ENCODE peak calls at places on chromosomes 3 and 15, in seven cellular contexts. One of them, this sample, is unnamed. For H3K9me3 and H3K4me1, the result is how much of the 10 kb centered on the place peaks cover.

GRCh38 chr15:40787344-40787841 is 17.6 kb downstream of the C15orf62 start:
- DNase-seq in heart right ventricle: no peak
- DNase-seq in OCI-LY7: peak
- DNase-seq in CD8-positive, alpha-beta memory T cell: peak
- DNase-seq in fibroblast of lung: peak
- DNase-seq in colonic mucosa: peak
- DNase-seq in right lobe of liver: peak
- DNase-seq in this sample: no peak

GRCh38 chr3:73542127-73542526 is 82.6 kb downstream of the PDZRN3 start:
- DNase-seq in colonic mucosa: peak
- DNase-seq in OCI-LY7: no peak
- DNase-seq in CD8-positive, alpha-beta memory T cell: no peak
- DNase-seq in fibroblast of lung: no peak
- DNase-seq in heart right ventricle: no peak
- DNase-seq in right lobe of liver: no peak
- DNase-seq in this sample: no peak

GRCh38 chr3:151008699-151009098 is 36.2 kb upstream of the CLRN1 start:
- DNase-seq in heart right ventricle: no peak
- DNase-seq in OCI-LY7: no peak
- DNase-seq in colonic mucosa: no peak
- DNase-seq in CD8-positive, alpha-beta memory T cell: no peak
- DNase-seq in right lobe of liver: no peak
- DNase-seq in fibroblast of lung: peak
- DNase-seq in this sample: no peak

GRCh38 chr3:178482981-178483380 is 53.3 kb upstream of the KCNMB2 start:
- DNase-seq in OCI-LY7: no peak
- DNase-seq in CD8-positive, alpha-beta memory T cell: no peak
- DNase-seq in fibroblast of lung: no peak
- DNase-seq in right lobe of liver: no peak
- DNase-seq in heart right ventricle: no peak
- DNase-seq in colonic mucosa: no peak
- DNase-seq in this sample: no peak

GRCh38 chr15:62749445-62749844 is 293.1 kb upstream of the TPM1 start:
- DNase-seq in colonic mucosa: no peak
- DNase-seq in fibroblast of lung: peak
- DNase-seq in CD8-positive, alpha-beta memory T cell: no peak
- DNase-seq in heart right ventricle: no peak
- DNase-seq in right lobe of liver: no peak
- DNase-seq in OCI-LY7: no peak
- DNase-seq in this sample: no peak

GRCh38 chr15:29813009-29813408 is 9.3 kb downstream of the TJP1 start:
- DNase-seq in heart right ventricle: no peak
- DNase-seq in colonic mucosa: no peak
- DNase-seq in OCI-LY7: no peak
- DNase-seq in right lobe of liver: no peak
- DNase-seq in CD8-positive, alpha-beta memory T cell: no peak
- DNase-seq in fibroblast of lung: peak
- DNase-seq in this sample: no peak

GRCh38 chr3:153032891-153033290 is 129.1 kb upstream of the RAP2B start:
- DNase-seq in colonic mucosa: no peak
- DNase-seq in right lobe of liver: no peak
- DNase-seq in OCI-LY7: no peak
- DNase-seq in fibroblast of lung: no peak
- DNase-seq in CD8-positive, alpha-beta memory T cell: no peak
- DNase-seq in heart right ventricle: no peak
- DNase-seq in this sample: no peak

GRCh38 chr3:65348596-65348995 is 660.8 kb upstream of the ADAMTS9 start:
- DNase-seq in OCI-LY7: no peak
- DNase-seq in colonic mucosa: no peak
- DNase-seq in CD8-positive, alpha-beta memory T cell: no peak
- DNase-seq in right lobe of liver: no peak
- DNase-seq in heart right ventricle: no peak
- DNase-seq in fibroblast of lung: peak
- DNase-seq in this sample: no peak

GRCh38 chr3:8864570-8865350 is 95.3 kb upstream of the OXTR start:
- DNase-seq in OCI-LY7: no peak
- DNase-seq in fibroblast of lung: no peak
- DNase-seq in CD8-positive, alpha-beta memory T cell: no peak
- DNase-seq in colonic mucosa: no peak
- DNase-seq in right lobe of liver: no peak
- DNase-seq in heart right ventricle: no peak
- DNase-seq in this sample: no peak

GRCh38 chr3:139935071-139935865 is at the start of gene CLSTN2:
- DNase-seq in heart right ventricle: peak
- DNase-seq in colonic mucosa: peak
- DNase-seq in right lobe of liver: peak
- DNase-seq in CD8-positive, alpha-beta memory T cell: no peak
- DNase-seq in fibroblast of lung: peak
- DNase-seq in OCI-LY7: no peak
- DNase-seq in this sample: no peak

GRCh38 chr3:171345112-171345843 is 114.9 kb downstream of the TNIK start:
- DNase-seq in fibroblast of lung: no peak
- DNase-seq in right lobe of liver: no peak
- DNase-seq in colonic mucosa: no peak
- DNase-seq in CD8-positive, alpha-beta memory T cell: no peak
- DNase-seq in heart right ventricle: no peak
- DNase-seq in OCI-LY7: no peak
- DNase-seq in this sample: no peak

GRCh38 chr3:171342200-171342599 is 118.0 kb downstream of the TNIK start:
- DNase-seq in CD8-positive, alpha-beta memory T cell: no peak
- DNase-seq in fibroblast of lung: no peak
- DNase-seq in right lobe of liver: no peak
- DNase-seq in colonic mucosa: no peak
- DNase-seq in heart right ventricle: no peak
- DNase-seq in OCI-LY7: no peak
- DNase-seq in this sample: no peak

GRCh38 chr3:171346011-171346410 is 114.2 kb downstream of the TNIK start:
- DNase-seq in OCI-LY7: no peak
- DNase-seq in fibroblast of lung: no peak
- DNase-seq in colonic mucosa: no peak
- DNase-seq in right lobe of liver: no peak
- DNase-seq in CD8-positive, alpha-beta memory T cell: no peak
- DNase-seq in heart right ventricle: no peak
- DNase-seq in this sample: no peak

GRCh38 chr3:171342783-171343420 is 117.3 kb downstream of the TNIK start:
- DNase-seq in heart right ventricle: no peak
- DNase-seq in OCI-LY7: no peak
- DNase-seq in fibroblast of lung: no peak
- DNase-seq in colonic mucosa: no peak
- DNase-seq in CD8-positive, alpha-beta memory T cell: no peak
- DNase-seq in right lobe of liver: no peak
- DNase-seq in this sample: no peak

GRCh38 chr3:171343688-171344087 is 116.5 kb downstream of the TNIK start:
- DNase-seq in fibroblast of lung: no peak
- DNase-seq in heart right ventricle: no peak
- DNase-seq in right lobe of liver: no peak
- DNase-seq in OCI-LY7: no peak
- DNase-seq in CD8-positive, alpha-beta memory T cell: no peak
- DNase-seq in colonic mucosa: no peak
- DNase-seq in this sample: no peak
- H3K4me3 ChIP-seq in fibroblast of lung: no peak
- H3K4me3 ChIP-seq in heart right ventricle: no peak
- H3K4me3 ChIP-seq in right lobe of liver: no peak
- H3K4me3 ChIP-seq in OCI-LY7: no peak
- H3K4me3 ChIP-seq in CD8-positive, alpha-beta memory T cell: no peak
- H3K4me3 ChIP-seq in colonic mucosa: no peak
- H3K4me3 ChIP-seq in this sample: no peak

GRCh38 chr3:690770-691169 is 402.1 kb upstream of the CNTN6 start:
- DNase-seq in OCI-LY7: no peak
- DNase-seq in heart right ventricle: no peak
- DNase-seq in right lobe of liver: peak
- DNase-seq in fibroblast of lung: no peak
- DNase-seq in CD8-positive, alpha-beta memory T cell: no peak
- DNase-seq in colonic mucosa: no peak
- DNase-seq in this sample: no peak
- H3K9me3 ChIP-seq in OCI-LY7: under half
- H3K9me3 ChIP-seq in heart right ventricle: under half
- H3K9me3 ChIP-seq in right lobe of liver: under half
- H3K9me3 ChIP-seq in fibroblast of lung: under half
- H3K9me3 ChIP-seq in CD8-positive, alpha-beta memory T cell: under half
- H3K9me3 ChIP-seq in colonic mucosa: under half
- H3K9me3 ChIP-seq in this sample: under half

GRCh38 chr15:59278120-59278519 is 71.5 kb downstream of the LDHAL6B start:
- DNase-seq in fibroblast of lung: peak
- DNase-seq in heart right ventricle: no peak
- DNase-seq in colonic mucosa: no peak
- DNase-seq in OCI-LY7: no peak
- DNase-seq in right lobe of liver: no peak
- DNase-seq in CD8-positive, alpha-beta memory T cell: no peak
- DNase-seq in this sample: no peak
- H3K4me1 ChIP-seq in fibroblast of lung: under half
- H3K4me1 ChIP-seq in heart right ventricle: under half
- H3K4me1 ChIP-seq in colonic mucosa: under half
- H3K4me1 ChIP-seq in OCI-LY7: under half
- H3K4me1 ChIP-seq in right lobe of liver: under half
- H3K4me1 ChIP-seq in CD8-positive, alpha-beta memory T cell: under half
- H3K4me1 ChIP-seq in this sample: under half

DNA sequence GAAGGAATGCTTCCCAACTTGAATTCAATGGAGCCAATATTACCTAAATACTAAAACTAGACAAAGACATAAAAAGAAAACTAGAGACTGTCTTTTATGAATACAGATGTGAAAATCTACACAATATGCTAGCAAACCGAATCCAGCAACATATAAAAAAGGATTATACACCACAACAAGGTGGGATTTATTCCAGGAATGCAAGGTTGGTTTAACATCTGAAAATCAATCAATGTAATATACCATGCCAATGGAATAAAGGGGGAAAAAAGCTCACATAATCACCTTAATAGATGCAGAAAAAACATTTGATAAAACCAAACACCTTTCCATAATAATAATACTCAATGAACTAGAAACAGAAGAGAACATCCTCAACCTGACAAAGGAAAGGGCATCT is 69.3 kb upstream of the TSPAN3 start:
- DNase-seq in colonic mucosa: no peak
- DNase-seq in OCI-LY7: no peak
- DNase-seq in right lobe of liver: no peak
- DNase-seq in heart right ventricle: no peak
- DNase-seq in CD8-positive, alpha-beta memory T cell: no peak
- DNase-seq in fibroblast of lung: no peak
- DNase-seq in this sample: no peak
- H3K4me3 ChIP-seq in colonic mucosa: no peak
- H3K4me3 ChIP-seq in OCI-LY7: no peak
- H3K4me3 ChIP-seq in right lobe of liver: no peak
- H3K4me3 ChIP-seq in heart right ventricle: no peak
- H3K4me3 ChIP-seq in CD8-positive, alpha-beta memory T cell: no peak
- H3K4me3 ChIP-seq in fibroblast of lung: no peak
- H3K4me3 ChIP-seq in this sample: no peak

DNA sequence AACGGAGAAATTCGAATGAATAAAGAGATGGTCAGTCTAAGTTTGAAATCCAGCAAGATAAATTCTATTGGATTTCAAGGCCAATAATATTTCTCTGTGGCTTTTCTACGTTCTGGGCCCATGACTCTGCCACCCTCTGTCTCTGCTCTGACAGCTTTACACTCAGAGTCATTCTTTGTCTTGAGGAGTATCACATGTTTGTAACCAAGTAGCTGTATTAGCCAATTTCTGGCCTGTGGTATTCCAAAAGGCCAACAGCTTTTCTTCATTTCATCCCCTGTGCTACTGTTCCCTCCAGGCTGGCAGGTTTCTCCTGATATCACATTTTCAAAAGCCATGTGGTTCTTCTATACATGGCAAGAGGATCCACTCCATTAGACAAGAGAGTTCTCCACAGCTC is 324.1 kb upstream of the CNTN4 start:
- DNase-seq in fibroblast of lung: no peak
- DNase-seq in heart right ventricle: no peak
- DNase-seq in right lobe of liver: no peak
- DNase-seq in OCI-LY7: no peak
- DNase-seq in CD8-positive, alpha-beta memory T cell: no peak
- DNase-seq in colonic mucosa: no peak
- DNase-seq in this sample: no peak
- H3K9me3 ChIP-seq in fibroblast of lung: under half
- H3K9me3 ChIP-seq in heart right ventricle: under half
- H3K9me3 ChIP-seq in right lobe of liver: under half
- H3K9me3 ChIP-seq in OCI-LY7: under half
- H3K9me3 ChIP-seq in CD8-positive, alpha-beta memory T cell: under half
- H3K9me3 ChIP-seq in colonic mucosa: under half
- H3K9me3 ChIP-seq in this sample: under half

GRCh38 chr15:68204361-68204760 is 771 bp downstream of the CALML4 start:
- DNase-seq in fibroblast of lung: no peak
- DNase-seq in colonic mucosa: no peak
- DNase-seq in heart right ventricle: no peak
- DNase-seq in CD8-positive, alpha-beta memory T cell: no peak
- DNase-seq in right lobe of liver: no peak
- DNase-seq in OCI-LY7: no peak
- DNase-seq in this sample: no peak
- H3K4me1 ChIP-seq in fibroblast of lung: under half
- H3K4me1 ChIP-seq in colonic mucosa: under half
- H3K4me1 ChIP-seq in heart right ventricle: half or more
- H3K4me1 ChIP-seq in CD8-positive, alpha-beta memory T cell: under half
- H3K4me1 ChIP-seq in right lobe of liver: under half
- H3K4me1 ChIP-seq in OCI-LY7: under half
- H3K4me1 ChIP-seq in this sample: under half

DNA sequence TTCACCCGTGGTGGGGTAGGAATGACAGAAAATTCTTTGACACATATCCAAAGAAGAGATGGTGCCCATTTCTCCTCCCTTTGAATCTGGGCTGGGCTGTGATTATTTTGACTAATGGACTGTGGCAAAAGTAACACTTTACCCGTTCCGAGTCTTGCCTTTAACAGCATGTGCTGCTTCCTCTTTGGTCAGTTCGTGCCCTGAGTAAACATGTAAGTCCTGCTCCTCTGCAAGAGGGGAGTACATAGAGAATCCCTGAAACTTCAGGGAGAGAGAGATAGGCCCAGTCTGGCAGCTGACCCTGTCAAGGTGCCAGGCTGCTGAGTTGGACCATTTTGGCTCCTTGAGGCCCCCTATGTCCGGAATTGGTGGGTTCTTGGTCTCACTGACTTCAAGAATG is 243.1 kb downstream of the EPHB1 start:
- DNase-seq in heart right ventricle: no peak
- DNase-seq in colonic mucosa: no peak
- DNase-seq in fibroblast of lung: no peak
- DNase-seq in OCI-LY7: no peak
- DNase-seq in CD8-positive, alpha-beta memory T cell: no peak
- DNase-seq in right lobe of liver: no peak
- DNase-seq in this sample: no peak
- H3K4me3 ChIP-seq in heart right ventricle: no peak
- H3K4me3 ChIP-seq in colonic mucosa: no peak
- H3K4me3 ChIP-seq in fibroblast of lung: no peak
- H3K4me3 ChIP-seq in OCI-LY7: no peak
- H3K4me3 ChIP-seq in CD8-positive, alpha-beta memory T cell: no peak
- H3K4me3 ChIP-seq in right lobe of liver: no peak
- H3K4me3 ChIP-seq in this sample: no peak

This sample was measured in CD4-positive, CD25-positive, alpha-beta regulatory T cell.